ENCODE peak calls at places on chromosomes 3 and 15, in six cellular contexts. L is HepG2, B is SK-N-SH, K is GM12878, Y is K562, W is HCT116. F is an unnamed sample.

GRCh38 chr3:109818081-109818480 is 480.7 kb upstream of the DPPA4 start:
- DNase-seq in K (no peak), L (no peak), W (no peak), Y (no peak), B (no peak), F (no peak)

GRCh38 chr3:188947983-188948657 is 223.7 kb upstream of the TPRG1 start:
- DNase-seq in B (peak), L (no peak), W (peak), K (no peak), Y (no peak), F (no peak)

GRCh38 chr3:29440321-29441019 is 159.6 kb downstream of the RBMS3 start:
- DNase-seq in Y (no peak), B (no peak), L (no peak), K (no peak), W (no peak), F (no peak)

GRCh38 chr3:55180936-55181535 is 253.2 kb upstream of the LRTM1 start:
- DNase-seq in L (peak), W (no peak), B (peak), Y (peak), K (no peak), F (no peak)

GRCh38 chr3:133130168-133130567 is 92.0 kb downstream of the TMEM108 start:
- DNase-seq in W (no peak), B (no peak), Y (no peak), L (no peak), K (no peak), F (no peak)

GRCh38 chr15:74808073-74808839 is 4.4 kb upstream of the LMAN1L start:
- DNase-seq in Y (no peak), W (no peak), K (no peak), L (no peak), B (no peak), F (no peak)

GRCh38 chr3:59994720-59995304 is 945.0 kb upstream of the CFAP20DC start:
- DNase-seq in W (no peak), L (no peak), Y (no peak), B (no peak), K (no peak), F (no peak)

GRCh38 chr15:49458145-49458544 is 35.1 kb downstream of the FGF7 start:
- DNase-seq in L (no peak), K (no peak), B (no peak), Y (no peak), W (no peak), F (no peak)

GRCh38 chr3:71120012-71120411 is 463.5 kb downstream of the FOXP1 start:
- DNase-seq in K (no peak), Y (no peak), L (no peak), W (no peak), B (no peak), F (no peak)

GRCh38 chr3:59566481-59566975 is 516.7 kb upstream of the CFAP20DC start:
- DNase-seq in Y (no peak), L (no peak), B (no peak), W (no peak), K (peak), F (no peak)

GRCh38 chr3:31054032-31054431 is 159.6 kb upstream of the GADL1 start:
- DNase-seq in W (no peak), K (no peak), L (no peak), Y (no peak), B (no peak), F (no peak)

GRCh38 chr15:53305101-53305500 is 454.4 kb downstream of the WDR72 start:
- DNase-seq in K (no peak), W (no peak), L (no peak), Y (no peak), B (no peak), F (no peak)

GRCh38 chr3:133843634-133844033 is 38.0 kb downstream of the SRPRB start:
- DNase-seq in K (no peak), L (no peak), Y (peak), B (no peak), W (no peak), F (no peak)

GRCh38 chr3:45211466-45212094 is 14.5 kb downstream of the TMEM158 start:
- DNase-seq in Y (no peak), B (no peak), L (no peak), W (no peak), K (no peak), F (no peak)

GRCh38 chr3:71080517-71081083 is 502.9 kb downstream of the FOXP1 start:
- DNase-seq in B (no peak), W (no peak), L (no peak), K (no peak), Y (no peak), F (no peak)

GRCh38 chr3:183437696-183438564 is 9.5 kb upstream of the MCF2L2 start:
- DNase-seq in B (no peak), Y (no peak), K (no peak), W (no peak), L (no peak), F (no peak)

GRCh38 chr3:74443102-74443501 is 171.4 kb downstream of the CNTN3 start:
- DNase-seq in W (no peak), Y (no peak), B (no peak), L (no peak), K (no peak), F (no peak)

GRCh38 chr3:176663376-176663775 is 533.9 kb downstream of the TBL1XR1 start:
- DNase-seq in B (no peak), K (no peak), W (no peak), Y (no peak), L (no peak), F (no peak)

GRCh38 chr3:45056608-45057301 is 30.7 kb downstream of the CLEC3B start:
- DNase-seq in Y (no peak), B (no peak), W (no peak), K (no peak), L (no peak), F (no peak)

GRCh38 chr15:66651913-66652642 is 50.0 kb upstream of the SMAD6 start:
- DNase-seq in W (no peak), B (no peak), Y (no peak), K (no peak), L (peak), F (no peak)

GRCh38 chr3:14138109-14138877 is 13.4 kb downstream of the TMEM43 start:
- DNase-seq in L (no peak), Y (no peak), W (no peak), B (no peak), K (no peak), F (no peak)

GRCh38 chr3:153284282-153284938 is 122.4 kb downstream of the RAP2B start:
- DNase-seq in K (peak), W (peak), Y (no peak), L (peak), B (no peak), F (no peak)

GRCh38 chr3:141413387-141414140 is 45.3 kb downstream of the ZBTB38 start:
- DNase-seq in B (no peak), Y (no peak), L (no peak), W (no peak), K (no peak), F (no peak)

GRCh38 chr3:98730338-98730737 is 32.8 kb upstream of the ST3GAL6 start:
- DNase-seq in K (peak), B (no peak), Y (no peak), L (no peak), W (no peak), F (no peak)

GRCh38 chr15:90295270-90295648 is 29.8 kb downstream of the NGRN start:
- DNase-seq in Y (no peak), K (no peak), B (no peak), L (no peak), W (no peak), F (no peak)

GRCh38 chr15:81106560-81106959 is 27.5 kb upstream of the CFAP161 start:
- DNase-seq in B (peak), W (peak), K (peak), Y (peak), L (peak), F (peak)

GRCh38 chr3:87228316-87228715 is 1.2 kb downstream of the CHMP2B start:
- DNase-seq in Y (no peak), W (no peak), L (peak), K (no peak), B (no peak), F (no peak)

GRCh38 chr3:177514341-177515193 is 317.3 kb upstream of the TBL1XR1 start:
- DNase-seq in Y (no peak), W (no peak), B (no peak), L (no peak), K (no peak), F (no peak)

GRCh38 chr15:40501487-40501886 is 30.7 kb downstream of the CHST14 start:
- DNase-seq in L (no peak), Y (peak), K (no peak), B (no peak), W (no peak), F (no peak)

GRCh38 chr3:117495620-117496019 is 786.0 kb downstream of the TUSC7 start:
- DNase-seq in B (no peak), K (no peak), L (no peak), Y (no peak), W (no peak), F (no peak)

GRCh38 chr15:45641374-45641778 is 6.5 kb downstream of the SQOR start:
- DNase-seq in K (no peak), Y (no peak), B (no peak), W (no peak), L (peak), F (no peak)

GRCh38 chr3:57252404-57252803 is 24.9 kb downstream of the APPL1 start:
- DNase-seq in K (no peak), W (no peak), Y (no peak), L (no peak), B (no peak), F (no peak)

GRCh38 chr3:19947549-19948071 is 713 bp downstream of the RAB5A start:
- DNase-seq in Y (no peak), W (peak), B (peak), K (no peak), L (peak), F (no peak)

GRCh38 chr15:41020311-41020710 is 67.0 kb downstream of the CHAC1 start:
- DNase-seq in L (no peak), B (no peak), K (no peak), Y (no peak), W (no peak), F (no peak)

GRCh38 chr3:190326930-190327329 is 4.7 kb upstream of the CLDN1 start:
- DNase-seq in Y (no peak), W (no peak), L (no peak), K (no peak), B (no peak), F (no peak)

GRCh38 chr15:68229386-68230156 is at the start of gene CLN6:
- DNase-seq in B (peak), L (peak), Y (peak), W (peak), K (peak), F (no peak)

GRCh38 chr3:125151437-125151806 is 61.1 kb downstream of the SLC12A8 start:
- DNase-seq in B (no peak), K (no peak), W (no peak), Y (no peak), L (no peak), F (no peak)

GRCh38 chr3:17639765-17640164 is 102.7 kb downstream of the TBC1D5 start:
- DNase-seq in L (peak), B (no peak), K (no peak), W (peak), Y (no peak), F (peak)
- TF ChIP-seq REST in L (no peak), B (no peak), K (no peak), W (no peak), Y (no peak), F (no peak)

DNA sequence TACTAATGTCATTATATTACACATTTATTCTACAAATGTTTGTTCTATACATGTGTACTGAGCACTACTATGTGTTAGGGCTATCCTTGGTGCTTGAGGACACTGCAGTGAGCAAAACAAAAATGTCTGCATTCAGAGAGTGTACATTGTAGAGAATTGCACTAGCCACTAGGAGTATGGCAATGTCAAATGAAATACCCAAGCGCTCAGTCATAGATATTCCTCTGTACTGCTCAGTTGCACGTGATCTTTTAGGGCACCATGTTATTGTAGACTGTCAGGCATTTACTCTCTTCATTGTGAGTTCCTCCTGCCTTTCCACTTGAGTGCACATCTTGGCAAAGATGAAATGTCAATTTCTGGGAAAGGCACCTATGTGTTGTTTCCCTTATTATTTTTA is 36.8 kb downstream of the FNDC3B start:
- DNase-seq in B (no peak), W (no peak), K (no peak), L (no peak), Y (no peak), F (no peak)
- H3K27ac ChIP-seq in B (no peak), W (no peak), K (no peak), L (peak), Y (peak), F (no peak)

DNA sequence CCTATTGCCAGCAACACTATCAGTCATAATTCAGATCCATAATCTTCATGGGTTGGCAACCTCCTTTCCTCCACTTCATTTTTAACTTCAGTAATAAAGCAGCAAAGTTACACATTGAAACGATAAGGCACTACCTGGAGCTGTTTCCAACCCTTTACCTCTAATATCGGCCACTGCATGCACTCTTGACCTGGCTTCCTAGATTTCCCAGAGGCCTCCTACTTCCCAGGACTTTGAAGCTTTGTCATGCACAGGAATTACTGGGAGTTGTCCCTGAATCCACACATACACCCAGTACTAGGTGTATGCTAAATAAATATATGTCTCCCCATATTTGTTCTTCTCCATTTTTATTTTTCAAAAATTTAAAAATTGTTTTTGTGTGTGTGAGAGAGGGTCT is 126.1 kb downstream of the PLD1 start:
- DNase-seq in L (no peak), Y (no peak), B (no peak), K (no peak), W (no peak), F (no peak)
- TF ChIP-seq SIN3A in L (no peak), Y (no peak), B (no peak), K (no peak), W (no peak), F (no peak)

DNA sequence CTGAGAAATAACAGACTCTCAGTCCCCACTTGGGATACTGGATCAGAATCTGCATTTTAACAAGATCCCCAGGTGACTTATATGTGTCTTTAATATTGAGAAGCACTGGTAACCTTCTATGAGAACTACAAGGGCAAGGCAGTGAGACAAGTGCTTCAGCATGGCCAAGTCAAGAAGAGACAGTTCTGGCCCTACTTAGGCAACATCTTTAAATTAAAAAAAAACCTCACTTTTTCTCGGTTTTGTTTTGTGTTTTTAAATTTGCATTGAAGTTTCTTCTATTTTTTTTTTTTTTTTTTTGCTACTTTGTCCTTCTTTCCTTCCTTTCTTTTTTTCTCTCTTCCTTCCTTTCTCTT is 42.5 kb upstream of the SPTSSB start:
- DNase-seq in B (no peak), L (no peak), W (no peak), Y (no peak), K (no peak), F (no peak)
- TF ChIP-seq REST in B (no peak), L (no peak), W (no peak), Y (no peak), K (no peak), F (no peak)